ENCODE peak calls at places on chromosome 1, in five cellular contexts. One of them, this sample, is unnamed.
A peak's percentile ranks its signal among the peaks of the same experiment; 100 is the strongest.

GRCh38 chr1:54474500-54475235 is 68.5 kb upstream of the SSBP3 start:
- DNase-seq in stomach: no peak
- DNase-seq in Panc1: no peak
- DNase-seq in SJCRH30: peak; percentile 66
- DNase-seq in PC-3: no peak
- DNase-seq in this sample: peak; percentile 65

GRCh38 chr1:159849972-159850371 is 12.5 kb downstream of the VSIG8 start:
- DNase-seq in stomach: no peak
- DNase-seq in Panc1: no peak
- DNase-seq in SJCRH30: no peak
- DNase-seq in PC-3: peak; percentile 73
- DNase-seq in this sample: no peak

GRCh38 chr1:167191958-167192357 is 28.7 kb upstream of the POU2F1 start:
- DNase-seq in stomach: no peak
- DNase-seq in Panc1: no peak
- DNase-seq in SJCRH30: no peak
- DNase-seq in PC-3: no peak
- DNase-seq in this sample: no peak

GRCh38 chr1:150082494-150082893 is 14.9 kb downstream of the VPS45 start:
- DNase-seq in stomach: no peak
- DNase-seq in Panc1: no peak
- DNase-seq in SJCRH30: no peak
- DNase-seq in PC-3: no peak
- DNase-seq in this sample: no peak

GRCh38 chr1:31789259-31790065 is 25.3 kb upstream of the ADGRB2 start:
- DNase-seq in stomach: peak; percentile 98
- DNase-seq in Panc1: peak; percentile 50
- DNase-seq in SJCRH30: peak; percentile 94
- DNase-seq in PC-3: peak; percentile 91
- DNase-seq in this sample: peak; percentile 86

GRCh38 chr1:164311376-164311775 is 247.6 kb upstream of the PBX1 start:
- DNase-seq in stomach: no peak
- DNase-seq in Panc1: no peak
- DNase-seq in SJCRH30: no peak
- DNase-seq in PC-3: no peak
- DNase-seq in this sample: no peak

GRCh38 chr1:59029768-59030167 is 245.9 kb upstream of the JUN start:
- DNase-seq in stomach: no peak
- DNase-seq in Panc1: no peak
- DNase-seq in SJCRH30: no peak
- DNase-seq in PC-3: peak; percentile 79
- DNase-seq in this sample: no peak

GRCh38 chr1:183051546-183051945 is 28.3 kb downstream of the LAMC1 start:
- DNase-seq in stomach: no peak
- DNase-seq in Panc1: no peak
- DNase-seq in SJCRH30: no peak
- DNase-seq in PC-3: peak; percentile 35
- DNase-seq in this sample: no peak

GRCh38 chr1:113579256-113580018 is 179.8 kb downstream of the PHTF1 start:
- DNase-seq in stomach: no peak
- DNase-seq in Panc1: no peak
- DNase-seq in SJCRH30: no peak
- DNase-seq in PC-3: peak; percentile 19
- DNase-seq in this sample: no peak

GRCh38 chr1:161379071-161379470 is 11.4 kb upstream of the CFAP126 start:
- DNase-seq in stomach: no peak
- DNase-seq in Panc1: no peak
- DNase-seq in SJCRH30: no peak
- DNase-seq in PC-3: no peak
- DNase-seq in this sample: no peak

GRCh38 chr1:150151291-150152181 is 1.8 kb downstream of the PLEKHO1 start:
- DNase-seq in stomach: peak; percentile 31
- DNase-seq in Panc1: no peak
- DNase-seq in SJCRH30: no peak
- DNase-seq in PC-3: no peak
- DNase-seq in this sample: peak; percentile 89

GRCh38 chr1:201795066-201795465 is 33.9 kb upstream of the IPO9 start:
- DNase-seq in stomach: no peak
- DNase-seq in Panc1: no peak
- DNase-seq in SJCRH30: no peak
- DNase-seq in PC-3: peak; percentile 36
- DNase-seq in this sample: no peak

GRCh38 chr1:200372885-200373181 is 37.0 kb downstream of the ZNF281 start:
- DNase-seq in stomach: no peak
- DNase-seq in Panc1: no peak
- DNase-seq in SJCRH30: no peak
- DNase-seq in PC-3: no peak
- DNase-seq in this sample: no peak

GRCh38 chr1:14699596-14699995 is 101.1 kb downstream of the KAZN start:
- DNase-seq in stomach: no peak
- DNase-seq in Panc1: no peak
- DNase-seq in SJCRH30: no peak
- DNase-seq in PC-3: no peak
- DNase-seq in this sample: no peak

GRCh38 chr1:180837025-180837424 is 75.7 kb upstream of the KIAA1614 start:
- DNase-seq in stomach: no peak
- DNase-seq in Panc1: no peak
- DNase-seq in SJCRH30: no peak
- DNase-seq in PC-3: no peak
- DNase-seq in this sample: no peak

GRCh38 chr1:225454733-225455132 is 26.9 kb upstream of the LBR start:
- DNase-seq in stomach: peak; percentile 45
- DNase-seq in Panc1: peak; percentile 61
- DNase-seq in SJCRH30: no peak
- DNase-seq in PC-3: peak; percentile 96
- DNase-seq in this sample: no peak

GRCh38 chr1:169049258-169049936 is 57.1 kb upstream of the ATP1B1 start:
- DNase-seq in stomach: no peak
- DNase-seq in Panc1: no peak
- DNase-seq in SJCRH30: no peak
- DNase-seq in PC-3: no peak
- DNase-seq in this sample: no peak

GRCh38 chr1:176617881-176618280 is 154.9 kb downstream of the PAPPA2 start:
- DNase-seq in stomach: no peak
- DNase-seq in Panc1: no peak
- DNase-seq in SJCRH30: no peak
- DNase-seq in PC-3: no peak
- DNase-seq in this sample: no peak

GRCh38 chr1:203479646-203480045 is 4.0 kb downstream of the PRELP start:
- DNase-seq in stomach: no peak
- DNase-seq in Panc1: no peak
- DNase-seq in SJCRH30: no peak
- DNase-seq in PC-3: no peak
- DNase-seq in this sample: no peak

GRCh38 chr1:231162300-231162969 is 577 bp downstream of the TRIM67 start:
- DNase-seq in stomach: peak; percentile 34
- DNase-seq in Panc1: no peak
- DNase-seq in SJCRH30: no peak
- DNase-seq in PC-3: no peak
- DNase-seq in this sample: no peak

GRCh38 chr1:180631197-180631765 is 541 bp upstream of the XPR1 start:
- DNase-seq in stomach: no peak
- DNase-seq in Panc1: no peak
- DNase-seq in SJCRH30: no peak
- DNase-seq in PC-3: no peak
- DNase-seq in this sample: no peak

GRCh38 chr1:26546819-26547218 is 17.3 kb downstream of the RPS6KA1 start:
- DNase-seq in stomach: no peak
- DNase-seq in Panc1: no peak
- DNase-seq in SJCRH30: no peak
- DNase-seq in PC-3: no peak
- DNase-seq in this sample: no peak

GRCh38 chr1:27455166-27455811 is 34.7 kb downstream of the WASF2 start:
- DNase-seq in stomach: no peak
- DNase-seq in Panc1: no peak
- DNase-seq in SJCRH30: no peak
- DNase-seq in PC-3: no peak
- DNase-seq in this sample: no peak

GRCh38 chr1:32208891-32209309 is at the start of gene DCDC2B:
- DNase-seq in stomach: peak; percentile 89
- DNase-seq in Panc1: no peak
- DNase-seq in SJCRH30: peak; percentile 96
- DNase-seq in PC-3: peak; percentile 74
- DNase-seq in this sample: no peak

GRCh38 chr1:35769759-35770446 is at the start of gene CLSPN:
- DNase-seq in stomach: peak; percentile 95
- DNase-seq in Panc1: peak; percentile 80
- DNase-seq in SJCRH30: peak; percentile 99
- DNase-seq in PC-3: peak; percentile 94
- DNase-seq in this sample: peak; percentile 95

GRCh38 chr1:51910618-51911017 is 32.1 kb upstream of the NRDC start:
- DNase-seq in stomach: no peak
- DNase-seq in Panc1: no peak
- DNase-seq in SJCRH30: no peak
- DNase-seq in PC-3: no peak
- DNase-seq in this sample: no peak

GRCh38 chr1:66932291-66932690 is 7.5 kb downstream of the MIER1 start:
- DNase-seq in stomach: no peak
- DNase-seq in Panc1: no peak
- DNase-seq in SJCRH30: no peak
- DNase-seq in PC-3: no peak
- DNase-seq in this sample: no peak

GRCh38 chr1:242731446-242731845 is 206.9 kb upstream of the PLD5 start:
- DNase-seq in stomach: no peak
- DNase-seq in Panc1: no peak
- DNase-seq in SJCRH30: peak; percentile 46
- DNase-seq in PC-3: no peak
- DNase-seq in this sample: no peak

GRCh38 chr1:205970486-205970885 is 27.2 kb upstream of the SLC26A9 start:
- DNase-seq in stomach: no peak
- DNase-seq in Panc1: no peak
- DNase-seq in SJCRH30: no peak
- DNase-seq in PC-3: peak; percentile 38
- DNase-seq in this sample: no peak

GRCh38 chr1:208270679-208271111 is 26.5 kb upstream of the PLXNA2 start:
- DNase-seq in stomach: no peak
- DNase-seq in Panc1: no peak
- DNase-seq in SJCRH30: peak; percentile 17
- DNase-seq in PC-3: no peak
- DNase-seq in this sample: no peak

GRCh38 chr1:184036517-184036949 is 995 bp downstream of the COLGALT2 start:
- DNase-seq in stomach: no peak
- DNase-seq in Panc1: no peak
- DNase-seq in SJCRH30: no peak
- DNase-seq in PC-3: no peak
- DNase-seq in this sample: peak; percentile 13

DNA sequence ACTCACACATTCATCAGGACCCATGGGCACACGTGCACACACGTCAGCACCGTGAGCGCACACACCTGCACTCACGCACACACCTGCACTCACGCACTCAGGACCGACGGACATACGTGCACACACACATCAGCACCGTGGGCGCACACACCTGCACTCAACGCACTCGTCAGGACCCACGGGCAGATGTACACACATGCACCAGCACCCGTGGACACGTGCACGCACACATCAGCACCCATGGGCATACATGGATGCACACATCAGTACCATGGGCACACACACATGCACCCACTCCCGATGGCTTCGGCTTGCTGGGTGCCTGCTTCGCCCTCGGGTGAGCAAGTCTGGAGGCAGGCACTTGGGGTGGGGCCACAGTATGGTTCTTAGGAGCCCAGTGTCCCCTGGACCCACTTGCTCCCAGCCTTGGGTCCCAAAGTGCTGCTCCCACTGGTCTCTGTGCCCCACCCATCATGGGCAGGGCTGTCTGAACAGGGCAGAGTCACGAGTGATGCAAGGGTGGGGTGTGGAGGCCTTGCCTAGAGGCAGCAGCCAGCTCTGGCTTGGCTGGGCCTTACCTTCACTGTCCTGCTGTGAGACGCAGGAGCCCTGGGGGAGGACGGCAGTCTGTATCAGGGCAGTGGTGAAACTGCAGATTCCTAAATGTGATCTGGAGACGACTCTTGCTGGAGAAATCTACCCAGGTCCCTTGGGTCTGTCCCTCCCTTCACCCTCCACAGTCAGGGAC is 49.8 kb downstream of the SKI start:
- DNase-seq in stomach: no peak
- DNase-seq in Panc1: no peak
- DNase-seq in SJCRH30: no peak
- DNase-seq in PC-3: no peak
- DNase-seq in this sample: no peak
- H3K4me1 ChIP-seq in stomach: peaks cover 76% of the 10 kb centered on the region
- H3K4me1 ChIP-seq in Panc1: peaks cover 9% of the 10 kb centered on the region
- H3K4me1 ChIP-seq in SJCRH30: peaks cover 54% of the 10 kb centered on the region
- H3K4me1 ChIP-seq in PC-3: no peaks in the 10 kb centered on the region
- H3K4me1 ChIP-seq in this sample: peaks cover 51% of the 10 kb centered on the region

GRCh38 chr1:197917553-197917812 is 311 bp downstream of the LHX9 start:
- DNase-seq in stomach: no peak
- DNase-seq in Panc1: no peak
- DNase-seq in SJCRH30: peak; percentile 11
- DNase-seq in PC-3: no peak
- DNase-seq in this sample: no peak

GRCh38 chr1:197919523-197920301 is 2.5 kb downstream of the LHX9 start:
- DNase-seq in stomach: no peak
- DNase-seq in Panc1: no peak
- DNase-seq in SJCRH30: no peak
- DNase-seq in PC-3: no peak
- DNase-seq in this sample: no peak

GRCh38 chr1:197915797-197916686 is 1.1 kb upstream of the LHX9 start:
- DNase-seq in stomach: no peak
- DNase-seq in Panc1: no peak
- DNase-seq in SJCRH30: peak; percentile 70
- DNase-seq in PC-3: peak; percentile 79
- DNase-seq in this sample: no peak

GRCh38 chr1:197918815-197919522 is 1.8 kb downstream of the LHX9 start:
- DNase-seq in stomach: no peak
- DNase-seq in Panc1: no peak
- DNase-seq in SJCRH30: no peak
- DNase-seq in PC-3: no peak
- DNase-seq in this sample: no peak

GRCh38 chr1:197917813-197918646 is 858 bp downstream of the LHX9 start:
- DNase-seq in stomach: no peak
- DNase-seq in Panc1: no peak
- DNase-seq in SJCRH30: peak; percentile 11
- DNase-seq in PC-3: no peak
- DNase-seq in this sample: no peak
- H3K4me3 ChIP-seq in stomach: peak overlapping the region; percentile 28
- H3K4me3 ChIP-seq in Panc1: peak overlapping the region; percentile 49
- H3K4me3 ChIP-seq in SJCRH30: peak overlapping the region; percentile 57
- H3K4me3 ChIP-seq in PC-3: peak overlapping the region; percentile 81
- H3K4me3 ChIP-seq in this sample: no peak overlapping the region

GRCh38 chr1:230153655-230154296 is 86.7 kb downstream of the GALNT2 start:
- DNase-seq in stomach: no peak
- DNase-seq in Panc1: no peak
- DNase-seq in SJCRH30: no peak
- DNase-seq in PC-3: no peak
- DNase-seq in this sample: no peak
- H3K27ac ChIP-seq in stomach: no peak overlapping the region
- H3K27ac ChIP-seq in Panc1: no peak overlapping the region
- H3K27ac ChIP-seq in SJCRH30: no peak overlapping the region
- H3K27ac ChIP-seq in PC-3: no peak overlapping the region
- H3K27ac ChIP-seq in this sample: no peak overlapping the region

DNA sequence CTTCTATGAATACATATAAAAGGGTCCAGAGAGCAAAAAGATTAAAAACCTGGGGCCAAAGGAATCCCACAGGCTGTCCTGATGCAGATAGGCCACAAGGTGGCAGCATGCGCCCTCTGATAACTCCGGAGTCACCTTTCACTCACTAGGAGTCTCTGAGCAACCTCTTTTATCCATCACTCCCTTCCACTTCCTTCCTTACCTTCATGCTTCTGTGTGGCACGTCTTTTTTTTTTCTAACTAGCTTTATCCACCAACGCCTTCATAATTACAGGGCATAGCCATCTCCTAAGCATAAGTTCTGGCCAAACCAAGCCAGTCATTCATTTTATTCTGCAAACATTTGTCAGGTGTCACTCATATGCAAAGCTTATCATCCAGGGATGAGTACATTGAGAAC is 3.9 kb upstream of the PGLYRP4 start:
- DNase-seq in stomach: peak; percentile 72
- DNase-seq in Panc1: no peak
- DNase-seq in SJCRH30: peak; percentile 42
- DNase-seq in PC-3: peak; percentile 89
- DNase-seq in this sample: peak; percentile 36
- H3K4me1 ChIP-seq in stomach: no peaks in the 10 kb centered on the region
- H3K4me1 ChIP-seq in Panc1: peaks cover 3% of the 10 kb centered on the region
- H3K4me1 ChIP-seq in SJCRH30: no peaks in the 10 kb centered on the region
- H3K4me1 ChIP-seq in PC-3: peaks cover 34% of the 10 kb centered on the region
- H3K4me1 ChIP-seq in this sample: peaks cover 6% of the 10 kb centered on the region